ENCODE peak calls at places on chromosomes 11 and 22, in four cellular contexts. L, T, Q and Y are unnamed samples.

GRCh38 chr22:41636467-41636866 is 15.4 kb downstream of the XRCC6 start:
- DNase-seq in Q (no peak), T (no peak), L (no peak), Y (no peak)

GRCh38 chr11:122209619-122210377 is 93.8 kb upstream of the BLID start:
- DNase-seq in Q (no peak), L (no peak), T (no peak), Y (no peak)

GRCh38 chr11:44972746-44973435 is 22.2 kb upstream of the TP53I11 start:
- DNase-seq in L (no peak), T (no peak), Q (no peak), Y (no peak)

GRCh38 chr11:95256204-95256819 is 25.3 kb upstream of the SESN3 start:
- DNase-seq in T (no peak), L (no peak), Q (no peak), Y (no peak)

GRCh38 chr22:22711532-22711913 is 67.1 kb downstream of the GGTLC2 start:
- DNase-seq in T (no peak), Q (no peak), L (no peak), Y (no peak)

GRCh38 chr11:131370901-131371790 is 731 bp downstream of the NTM start:
- DNase-seq in T (no peak), Q (no peak), L (no peak), Y (no peak)

GRCh38 chr22:36180038-36180880 is 19.7 kb upstream of the APOL3 start:
- DNase-seq in Q (peak; percentile 87), L (peak; percentile 42), T (peak; percentile 36), Y (peak; percentile 91)

GRCh38 chr22:25582946-25583345 is 18.5 kb downstream of the GRK3 start:
- DNase-seq in T (no peak), Q (no peak), L (no peak), Y (no peak)

GRCh38 chr11:11827272-11827671 is 14.5 kb upstream of the USP47 start:
- DNase-seq in Q (no peak), L (no peak), T (no peak), Y (no peak)

GRCh38 chr11:96215094-96215782 is 127.8 kb downstream of the MAML2 start:
- DNase-seq in T (no peak), Q (no peak), L (no peak), Y (no peak)

GRCh38 chr11:8250981-8251620 is 12.6 kb downstream of the LMO1 start:
- DNase-seq in L (no peak), T (no peak), Q (no peak), Y (no peak)

GRCh38 chr22:50544078-50544745 is 1.5 kb upstream of the KLHDC7B start:
- DNase-seq in L (no peak), T (no peak), Q (peak; percentile 93), Y (peak; percentile 88)

GRCh38 chr11:133825156-133825555 is 20.2 kb downstream of the SPATA19 start:
- DNase-seq in Q (no peak), L (no peak), T (no peak), Y (no peak)

GRCh38 chr11:107844041-107844440 is 14.5 kb downstream of the SLC35F2 start:
- DNase-seq in L (no peak), T (no peak), Q (peak; percentile 22), Y (no peak)

GRCh38 chr11:9020881-9021280 is 17.1 kb upstream of the NRIP3 start:
- DNase-seq in T (no peak), L (no peak), Q (no peak), Y (no peak)

GRCh38 chr11:112785104-112785503 is 176.1 kb upstream of the NCAM1 start:
- DNase-seq in T (no peak), L (no peak), Q (peak; percentile 12), Y (no peak)

GRCh38 chr11:111530091-111530490 is 10.4 kb upstream of the LAYN start:
- DNase-seq in T (no peak), L (no peak), Q (no peak), Y (no peak)

GRCh38 chr11:78798567-78799170 is 224.0 kb upstream of the NARS2 start:
- DNase-seq in L (peak; percentile 28), Q (peak; percentile 81), T (peak; percentile 10), Y (peak; percentile 79)

DNA sequence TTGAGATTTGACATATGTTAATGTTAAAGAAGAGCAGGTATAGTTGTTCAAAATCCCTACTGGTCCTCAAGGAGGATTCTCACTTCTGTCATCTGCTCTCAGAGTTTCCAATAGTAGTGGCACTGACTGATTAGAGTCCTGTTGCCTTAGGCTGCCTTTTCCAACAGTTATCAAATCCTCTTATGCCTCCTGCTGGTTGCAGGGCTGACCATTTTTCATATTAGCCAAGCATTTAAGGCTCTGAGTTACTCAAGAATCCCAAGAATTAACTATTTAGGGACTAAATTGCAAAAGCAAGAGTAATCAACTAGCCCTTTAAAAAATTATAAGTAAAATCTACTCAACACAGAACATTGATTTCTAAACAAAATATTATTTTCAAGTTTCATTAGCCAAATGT is 212.0 kb upstream of the CHORDC1 start:
- DNase-seq in T (no peak), Q (peak; percentile 27), L (no peak), Y (peak; percentile 30)
- TF ChIP-seq CTCF in T (no peak), Q (no peak), L (no peak), Y (no peak)

DNA sequence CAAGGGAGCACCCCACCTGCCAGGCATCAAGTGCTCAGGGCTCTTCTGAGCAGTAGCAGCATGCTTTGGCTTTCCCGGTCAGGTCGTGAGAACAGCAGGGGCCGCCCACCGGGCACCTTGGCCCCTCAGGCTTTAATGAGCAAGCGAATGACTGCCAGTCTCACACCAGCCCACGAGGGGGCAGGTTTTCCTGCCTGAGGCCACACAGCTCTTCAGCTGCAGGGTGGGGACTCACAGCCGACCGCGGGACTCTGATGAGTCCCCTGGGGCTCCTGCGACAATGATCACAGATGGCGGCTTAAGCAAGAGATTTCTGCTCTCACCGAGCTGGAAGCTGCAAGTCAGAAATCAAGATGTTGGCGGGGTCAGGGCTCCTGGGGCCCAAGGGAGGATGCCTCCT is 14.3 kb upstream of the FGF19 start:
- DNase-seq in T (no peak), Q (peak; percentile 60), L (no peak), Y (peak; percentile 79)
- TF ChIP-seq CTCF in T (peak; percentile 57), Q (peak; percentile 13), L (peak; percentile 78), Y (peak; percentile 76)

GRCh38 chr22:20545681-20546521 is 38.5 kb downstream of the MED15 start:
- DNase-seq in T (no peak), Q (no peak), L (no peak), Y (no peak)

GRCh38 chr22:20548806-20549205 is 41.4 kb downstream of the MED15 start:
- DNase-seq in L (no peak), Q (no peak), T (no peak), Y (no peak)

GRCh38 chr22:20549232-20549841 is 41.9 kb downstream of the MED15 start:
- DNase-seq in L (no peak), Q (no peak), T (no peak), Y (no peak)

GRCh38 chr22:20546541-20546950 is 39.1 kb downstream of the MED15 start:
- DNase-seq in L (no peak), T (no peak), Q (no peak), Y (no peak)

GRCh38 chr22:20547029-20547428 is 39.6 kb downstream of the MED15 start:
- DNase-seq in Q (no peak), L (no peak), T (no peak), Y (no peak)
- TF ChIP-seq CTCF in Q (no peak), L (no peak), T (no peak), Y (no peak)

GRCh38 chr11:2313051-2313951 is 11.5 kb downstream of the TSPAN32 start:
- DNase-seq in T (no peak), Q (no peak), L (no peak), Y (no peak)
- TF ChIP-seq CTCF in T (no peak), Q (no peak), L (no peak), Y (no peak)

DNA sequence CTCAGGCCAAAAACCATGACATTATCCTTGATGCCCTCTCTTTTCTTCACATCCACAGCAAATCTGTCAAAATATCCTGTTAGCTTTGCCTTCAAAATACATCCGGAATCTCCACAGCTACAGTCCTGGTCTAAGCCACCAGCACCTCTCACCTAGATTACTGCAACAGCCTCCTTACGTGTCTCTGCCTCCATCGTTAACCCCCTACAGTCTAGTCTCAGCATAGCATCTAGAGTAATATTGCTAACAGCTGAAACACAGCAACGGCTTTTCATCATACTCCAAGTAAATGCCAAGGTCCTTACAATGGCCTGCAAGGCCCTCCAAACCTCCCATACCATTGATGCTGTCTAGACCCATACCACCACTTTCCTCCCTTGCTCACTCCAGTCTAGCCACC is 4.4 kb downstream of the TSG101 start:
- DNase-seq in T (no peak), Q (peak; percentile 20), L (no peak), Y (no peak)
- TF ChIP-seq CTCF in T (peak; percentile 54), Q (peak; percentile 16), L (no peak), Y (no peak)